ENCODE peak calls at places on chromosomes 3 and 15, in four cellular contexts. S, Z, F and D are unnamed samples.

GRCh38 chr3:71101014-71101413 is 482.5 kb downstream of the FOXP1 start:
- DNase-seq in S (no peak), Z (no peak), F (peak; percentile 42), D (no peak)

GRCh38 chr15:72728821-72729220 is 42.8 kb downstream of the BBS4 start:
- DNase-seq in S (no peak), Z (no peak), F (no peak), D (no peak)

GRCh38 chr15:78239811-78240210 is 5.4 kb upstream of the ACSBG1 start:
- DNase-seq in S (no peak), Z (no peak), F (no peak), D (no peak)

GRCh38 chr15:57890351-57890750 is 175.2 kb downstream of the ALDH1A2 start:
- DNase-seq in S (no peak), Z (no peak), F (peak; percentile 43), D (no peak)

GRCh38 chr3:27914199-27914598 is 192.1 kb upstream of the EOMES start:
- DNase-seq in S (no peak), Z (no peak), F (no peak), D (no peak)

GRCh38 chr15:101022876-101023275 is 103.7 kb downstream of the LRRK1 start:
- DNase-seq in S (no peak), Z (no peak), F (no peak), D (no peak)

GRCh38 chr3:168117059-168117458 is 21.3 kb upstream of the GOLIM4 start:
- DNase-seq in S (no peak), Z (no peak), F (no peak), D (peak; percentile 77)

GRCh38 chr15:45177285-45177684 is 10.5 kb downstream of the SHF start:
- DNase-seq in S (no peak), Z (no peak), F (no peak), D (no peak)

GRCh38 chr3:33099109-33099645 is 2.2 kb upstream of the GLB1 start:
- DNase-seq in S (no peak), Z (no peak), F (no peak), D (no peak)

GRCh38 chr3:70606018-70606417 is 293.6 kb upstream of the MDFIC2 start:
- DNase-seq in S (no peak), Z (no peak), F (no peak), D (peak; percentile 6)

GRCh38 chr3:106007512-106007911 is 138.7 kb upstream of the CBLB start:
- DNase-seq in S (no peak), Z (no peak), F (no peak), D (no peak)

GRCh38 chr3:62373714-62374333 is 474 bp upstream of the FEZF2 start:
- DNase-seq in S (no peak), Z (no peak), F (no peak), D (no peak)

GRCh38 chr15:74589826-74590225 is 25.8 kb upstream of the CLK3 start:
- DNase-seq in S (no peak), Z (no peak), F (no peak), D (no peak)

GRCh38 chr15:44729394-44729913 is 6.9 kb upstream of the TRIM69 start:
- DNase-seq in S (no peak), Z (peak; percentile 75), F (no peak), D (no peak)